ENCODE peak calls at places on chromosomes 4 and X, in five cellular contexts. D, F, M, J and T are unnamed samples. For H3K9me3, the result is how much of the 10 kb centered on the place peaks cover.

GRCh38 chrX:47174846-47175587 is 18.6 kb upstream of the UBA1 start:
- DNase-seq in D (peak), F (peak), M (no peak), J (no peak), T (no peak)

GRCh38 chr4:168874083-168874482 is 136.0 kb downstream of the CBR4 start:
- DNase-seq in D (no peak), F (no peak), M (no peak), J (no peak), T (no peak)

GRCh38 chr4:73847507-73848182 is 5.5 kb upstream of the PF4V1 start:
- DNase-seq in D (no peak), F (no peak), M (no peak), J (no peak), T (no peak)

GRCh38 chr4:138616775-138617174 is 374.6 kb upstream of the SLC7A11 start:
- DNase-seq in D (no peak), F (no peak), M (no peak), J (no peak), T (no peak)

GRCh38 chr4:105191621-105192210 is 45.0 kb downstream of the TET2 start:
- DNase-seq in D (no peak), F (no peak), M (no peak), J (no peak), T (no peak)

GRCh38 chr4:71441186-71442169 is 102.7 kb downstream of the SLC4A4 start:
- DNase-seq in D (no peak), F (no peak), M (no peak), J (no peak), T (no peak)

GRCh38 chr4:143410015-143410414 is 73.3 kb downstream of the GAB1 start:
- DNase-seq in D (no peak), F (no peak), M (no peak), J (no peak), T (no peak)

GRCh38 chr4:52856802-52857201 is 5.3 kb upstream of the RASL11B start:
- DNase-seq in D (no peak), F (no peak), M (no peak), J (no peak), T (no peak)

GRCh38 chrX:73977542-73978169 is 326.3 kb upstream of the ZCCHC13 start:
- DNase-seq in D (no peak), F (no peak), M (no peak), J (no peak), T (no peak)

GRCh38 chrX:31110657-31111056 is 38.8 kb upstream of the FTHL17 start:
- DNase-seq in D (no peak), F (no peak), M (no peak), J (no peak), T (no peak)

GRCh38 chrX:19814240-19814639 is 73.2 kb downstream of the SH3KBP1 start:
- DNase-seq in D (no peak), F (no peak), M (no peak), J (peak), T (no peak)
- TF ChIP-seq CTCF in D (no peak), F (no peak), M (no peak), J (peak), T (no peak)

GRCh38 chrX:2811271-2811670 is 17.5 kb upstream of the GYG2 start:
- DNase-seq in D (no peak), F (no peak), M (no peak), J (no peak), T (no peak)
- H3K27ac ChIP-seq in D (no peak), F (no peak), M (no peak), J (no peak), T (no peak)

DNA sequence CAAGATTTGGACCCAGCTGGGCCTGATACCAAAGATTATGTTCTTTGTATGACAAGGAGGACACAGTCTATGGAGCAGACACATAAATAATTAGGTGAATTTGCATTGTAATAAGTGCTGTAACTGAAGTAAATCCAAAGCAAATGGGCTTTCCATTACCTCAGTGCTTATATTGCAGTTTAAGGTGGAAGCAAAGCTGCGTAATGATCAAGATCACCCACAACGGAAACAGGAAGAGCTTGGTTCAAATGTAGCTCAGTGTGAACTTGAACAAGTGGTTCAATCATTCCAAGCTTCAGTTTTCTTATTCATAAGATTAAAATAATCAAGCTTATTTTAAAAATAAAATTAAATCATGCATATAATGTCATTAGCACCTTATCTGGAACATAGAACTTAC is 19.1 kb upstream of the RASGEF1B start:
- DNase-seq in D (no peak), F (no peak), M (no peak), J (no peak), T (no peak)
- H3K9me3 ChIP-seq in D (under half), F (under half), M (under half), J (under half), T (under half)

DNA sequence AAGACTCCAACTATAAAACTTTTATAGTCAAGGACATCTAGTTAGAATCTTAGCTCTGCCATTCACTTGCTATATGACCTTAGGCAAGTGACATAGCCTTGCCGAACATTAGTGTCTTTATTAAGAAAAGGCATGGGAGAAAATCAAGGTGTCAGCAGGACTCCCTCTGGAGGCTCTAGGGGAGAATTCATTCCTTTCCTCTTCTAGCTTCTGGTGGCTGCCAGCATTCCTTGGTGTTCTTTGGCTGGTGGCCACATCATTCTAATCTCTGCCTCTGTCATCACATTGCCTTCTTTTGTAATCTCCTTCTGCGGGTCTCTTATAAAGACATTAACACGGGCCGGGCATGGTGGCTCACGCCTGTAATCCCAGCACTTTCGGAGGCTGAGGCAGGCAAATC is 99.8 kb downstream of the PPP1R2C start:
- DNase-seq in D (no peak), F (no peak), M (no peak), J (no peak), T (no peak)
- TF ChIP-seq CTCF in D (no peak), F (no peak), M (peak), J (no peak), T (no peak)